ENCODE peak calls at places on chromosomes 16 and 17, in seven cellular contexts. One of them, this sample, is unnamed.

GRCh38 chr16:74846714-74847113 is 72.1 kb upstream of the FA2H start:
- DNase-seq in smooth muscle cell of the brain vasculature: no peak
- DNase-seq in EH: no peak
- DNase-seq in transverse colon: no peak
- DNase-seq in fibroblast of gingiva: no peak
- DNase-seq in uterus: no peak
- DNase-seq in cardiac muscle cell: no peak
- DNase-seq in this sample: no peak

GRCh38 chr17:5050281-5050680 is 15.1 kb upstream of the SLC52A1 start:
- DNase-seq in uterus: peak; percentile 61
- DNase-seq in transverse colon: no peak
- DNase-seq in cardiac muscle cell: peak; percentile 33
- DNase-seq in smooth muscle cell of the brain vasculature: no peak
- DNase-seq in fibroblast of gingiva: peak; percentile 79
- DNase-seq in EH: peak; percentile 19
- DNase-seq in this sample: peak; percentile 84

GRCh38 chr17:40497704-40498103 is 3.7 kb downstream of the TNS4 start:
- DNase-seq in uterus: no peak
- DNase-seq in smooth muscle cell of the brain vasculature: no peak
- DNase-seq in transverse colon: no peak
- DNase-seq in fibroblast of gingiva: peak; percentile 78
- DNase-seq in cardiac muscle cell: no peak
- DNase-seq in EH: peak; percentile 72
- DNase-seq in this sample: peak; percentile 46

GRCh38 chr16:77062878-77063566 is 128.0 kb upstream of the MON1B start:
- DNase-seq in smooth muscle cell of the brain vasculature: no peak
- DNase-seq in uterus: no peak
- DNase-seq in fibroblast of gingiva: no peak
- DNase-seq in cardiac muscle cell: no peak
- DNase-seq in transverse colon: no peak
- DNase-seq in EH: no peak
- DNase-seq in this sample: no peak

GRCh38 chr17:20009302-20010098 is at the start of gene SPECC1:
- DNase-seq in fibroblast of gingiva: no peak
- DNase-seq in smooth muscle cell of the brain vasculature: no peak
- DNase-seq in cardiac muscle cell: no peak
- DNase-seq in transverse colon: peak; percentile 86
- DNase-seq in EH: peak; percentile 70
- DNase-seq in uterus: peak; percentile 76
- DNase-seq in this sample: peak; percentile 38

GRCh38 chr16:68403704-68404103 is 44.6 kb downstream of the SMPD3 start:
- DNase-seq in uterus: no peak
- DNase-seq in fibroblast of gingiva: no peak
- DNase-seq in EH: no peak
- DNase-seq in transverse colon: no peak
- DNase-seq in cardiac muscle cell: no peak
- DNase-seq in smooth muscle cell of the brain vasculature: no peak
- DNase-seq in this sample: no peak

GRCh38 chr16:23974223-23974622 is 138.4 kb downstream of the PRKCB start:
- DNase-seq in smooth muscle cell of the brain vasculature: no peak
- DNase-seq in cardiac muscle cell: no peak
- DNase-seq in EH: no peak
- DNase-seq in uterus: no peak
- DNase-seq in fibroblast of gingiva: no peak
- DNase-seq in transverse colon: no peak
- DNase-seq in this sample: no peak

GRCh38 chr17:50818266-50818665 is 17.1 kb upstream of the WFIKKN2 start:
- DNase-seq in uterus: no peak
- DNase-seq in EH: no peak
- DNase-seq in transverse colon: no peak
- DNase-seq in smooth muscle cell of the brain vasculature: no peak
- DNase-seq in fibroblast of gingiva: no peak
- DNase-seq in cardiac muscle cell: no peak
- DNase-seq in this sample: no peak

GRCh38 chr17:82023447-82024241 is 539 bp downstream of the LRRC45 start:
- DNase-seq in uterus: no peak
- DNase-seq in cardiac muscle cell: peak; percentile 26
- DNase-seq in fibroblast of gingiva: no peak
- DNase-seq in smooth muscle cell of the brain vasculature: no peak
- DNase-seq in transverse colon: peak; percentile 34
- DNase-seq in EH: peak; percentile 26
- DNase-seq in this sample: no peak

GRCh38 chr17:32742686-32743538 is 134.0 kb downstream of the MYO1D start:
- DNase-seq in transverse colon: no peak
- DNase-seq in cardiac muscle cell: no peak
- DNase-seq in smooth muscle cell of the brain vasculature: no peak
- DNase-seq in uterus: no peak
- DNase-seq in EH: peak; percentile 27
- DNase-seq in fibroblast of gingiva: no peak
- DNase-seq in this sample: no peak

GRCh38 chr17:43563262-43564079 is 17.3 kb upstream of the ETV4 start:
- DNase-seq in uterus: no peak
- DNase-seq in transverse colon: no peak
- DNase-seq in cardiac muscle cell: no peak
- DNase-seq in fibroblast of gingiva: no peak
- DNase-seq in EH: peak; percentile 8
- DNase-seq in smooth muscle cell of the brain vasculature: no peak
- DNase-seq in this sample: no peak

GRCh38 chr17:34781071-34781470 is 180.2 kb downstream of the CCT6B start:
- DNase-seq in fibroblast of gingiva: no peak
- DNase-seq in uterus: no peak
- DNase-seq in transverse colon: no peak
- DNase-seq in EH: peak; percentile 22
- DNase-seq in cardiac muscle cell: no peak
- DNase-seq in smooth muscle cell of the brain vasculature: no peak
- DNase-seq in this sample: no peak

GRCh38 chr17:66275651-66276050 is 26.8 kb upstream of the PRKCA start:
- DNase-seq in cardiac muscle cell: peak; percentile 78
- DNase-seq in fibroblast of gingiva: peak; percentile 80
- DNase-seq in smooth muscle cell of the brain vasculature: peak; percentile 29
- DNase-seq in transverse colon: no peak
- DNase-seq in EH: peak; percentile 98
- DNase-seq in uterus: no peak
- DNase-seq in this sample: peak; percentile 90

GRCh38 chr17:9427460-9428315 is 147.9 kb downstream of the STX8 start:
- DNase-seq in transverse colon: no peak
- DNase-seq in cardiac muscle cell: no peak
- DNase-seq in uterus: no peak
- DNase-seq in EH: no peak
- DNase-seq in smooth muscle cell of the brain vasculature: no peak
- DNase-seq in fibroblast of gingiva: peak; percentile 32
- DNase-seq in this sample: no peak

GRCh38 chr17:40540448-40540847 is 24.8 kb downstream of the CCR7 start:
- DNase-seq in cardiac muscle cell: no peak
- DNase-seq in smooth muscle cell of the brain vasculature: no peak
- DNase-seq in fibroblast of gingiva: no peak
- DNase-seq in EH: no peak
- DNase-seq in transverse colon: no peak
- DNase-seq in uterus: no peak
- DNase-seq in this sample: no peak

GRCh38 chr16:89113661-89114060 is 20.0 kb downstream of the ACSF3 start:
- DNase-seq in cardiac muscle cell: no peak
- DNase-seq in transverse colon: no peak
- DNase-seq in uterus: no peak
- DNase-seq in fibroblast of gingiva: no peak
- DNase-seq in smooth muscle cell of the brain vasculature: no peak
- DNase-seq in EH: no peak
- DNase-seq in this sample: no peak

GRCh38 chr16:57619133-57619605 is 9.3 kb upstream of the ADGRG1 start:
- DNase-seq in EH: no peak
- DNase-seq in fibroblast of gingiva: no peak
- DNase-seq in uterus: no peak
- DNase-seq in cardiac muscle cell: no peak
- DNase-seq in transverse colon: no peak
- DNase-seq in smooth muscle cell of the brain vasculature: no peak
- DNase-seq in this sample: no peak

GRCh38 chr17:45861185-45861584 is 16.5 kb downstream of the SPPL2C start:
- DNase-seq in cardiac muscle cell: no peak
- DNase-seq in smooth muscle cell of the brain vasculature: no peak
- DNase-seq in EH: no peak
- DNase-seq in transverse colon: no peak
- DNase-seq in fibroblast of gingiva: no peak
- DNase-seq in uterus: no peak
- DNase-seq in this sample: no peak

GRCh38 chr17:76726766-76727718 is at the start of gene METTL23:
- DNase-seq in smooth muscle cell of the brain vasculature: no peak
- DNase-seq in uterus: peak; percentile 87
- DNase-seq in transverse colon: peak; percentile 90
- DNase-seq in fibroblast of gingiva: peak; percentile 76
- DNase-seq in cardiac muscle cell: peak; percentile 83
- DNase-seq in EH: peak; percentile 79
- DNase-seq in this sample: peak; percentile 75

GRCh38 chr17:42676424-42677011 is at the start of gene PLEKHH3:
- DNase-seq in transverse colon: no peak
- DNase-seq in uterus: no peak
- DNase-seq in smooth muscle cell of the brain vasculature: no peak
- DNase-seq in fibroblast of gingiva: no peak
- DNase-seq in cardiac muscle cell: no peak
- DNase-seq in EH: no peak
- DNase-seq in this sample: no peak

GRCh38 chr16:56855936-56856335 is 9.1 kb upstream of the SLC12A3 start:
- DNase-seq in fibroblast of gingiva: no peak
- DNase-seq in uterus: no peak
- DNase-seq in transverse colon: no peak
- DNase-seq in smooth muscle cell of the brain vasculature: no peak
- DNase-seq in EH: no peak
- DNase-seq in cardiac muscle cell: no peak
- DNase-seq in this sample: no peak

GRCh38 chr16:88731699-88732098 is 25.4 kb downstream of the CTU2 start:
- DNase-seq in fibroblast of gingiva: no peak
- DNase-seq in cardiac muscle cell: no peak
- DNase-seq in uterus: no peak
- DNase-seq in EH: no peak
- DNase-seq in smooth muscle cell of the brain vasculature: no peak
- DNase-seq in transverse colon: no peak
- DNase-seq in this sample: no peak

GRCh38 chr16:2713985-2714774 is 5.8 kb downstream of the PRSS27 start:
- DNase-seq in cardiac muscle cell: no peak
- DNase-seq in smooth muscle cell of the brain vasculature: no peak
- DNase-seq in uterus: no peak
- DNase-seq in transverse colon: no peak
- DNase-seq in fibroblast of gingiva: no peak
- DNase-seq in EH: no peak
- DNase-seq in this sample: no peak

This sample was measured in AG10803.